ENCODE peak calls at places on chromosome 16, in nine cellular contexts. X, M, V, W, S, N, R, C and B are unnamed samples.

GRCh38 chr16:82111944-82112343 is 58.1 kb downstream of the MPHOSPH6 start:
- DNase-seq in X (no peak), M (no peak), V (no peak), W (no peak), S (no peak), N (no peak), R (peak), C (no peak), B (peak)

GRCh38 chr16:21185659-21186325 is 25.6 kb downstream of the ZP2 start:
- DNase-seq in X (no peak), M (no peak), V (no peak), W (no peak), S (no peak), N (no peak), R (no peak), C (no peak), B (no peak)

GRCh38 chr16:60788631-60789030 is 1247.6 kb downstream of the CDH8 start:
- DNase-seq in X (no peak), M (no peak), V (no peak), W (no peak), S (no peak), N (no peak), R (no peak), C (no peak), B (no peak)

GRCh38 chr16:89958068-89958467 is 9.5 kb downstream of the DEF8 start:
- DNase-seq in X (no peak), M (peak), V (peak), W (no peak), S (peak), N (no peak), R (peak), C (peak), B (peak)

GRCh38 chr16:85286066-85286712 is 173.9 kb upstream of the CIBAR2 start:
- DNase-seq in X (no peak), M (no peak), V (peak), W (no peak), S (no peak), N (no peak), R (no peak), C (peak), B (peak)

GRCh38 chr16:47712276-47713224 is 251.4 kb downstream of the PHKB start:
- DNase-seq in X (no peak), M (peak), V (no peak), W (no peak), S (no peak), N (no peak), R (peak), C (peak), B (no peak)

GRCh38 chr16:83301966-83302365 is 505.8 kb upstream of the HSBP1 start:
- DNase-seq in X (no peak), M (no peak), V (peak), W (no peak), S (no peak), N (no peak), R (no peak), C (no peak), B (no peak)

GRCh38 chr16:54290203-54291106 is 3.9 kb upstream of the IRX3 start:
- DNase-seq in X (no peak), M (peak), V (no peak), W (no peak), S (no peak), N (no peak), R (no peak), C (no peak), B (no peak)

GRCh38 chr16:66623755-66624154 is 19.3 kb downstream of the CMTM3 start:
- DNase-seq in X (no peak), M (no peak), V (no peak), W (no peak), S (no peak), N (no peak), R (no peak), C (no peak), B (no peak)

GRCh38 chr16:56352351-56353053 is 72.8 kb downstream of the AMFR start:
- DNase-seq in X (no peak), M (peak), V (no peak), W (no peak), S (no peak), N (no peak), R (no peak), C (no peak), B (no peak)

GRCh38 chr16:5560084-5560483 is 462.5 kb upstream of the EEF2KMT start:
- DNase-seq in X (no peak), M (no peak), V (peak), W (no peak), S (no peak), N (no peak), R (peak), C (no peak), B (no peak)

GRCh38 chr16:47013910-47014309 is 40.4 kb upstream of the DNAJA2 start:
- DNase-seq in X (no peak), M (no peak), V (no peak), W (no peak), S (no peak), N (no peak), R (no peak), C (no peak), B (no peak)

GRCh38 chr16:55552621-55553020 is 13.9 kb upstream of the CAPNS2 start:
- DNase-seq in X (no peak), M (no peak), V (peak), W (no peak), S (no peak), N (no peak), R (peak), C (peak), B (peak)

GRCh38 chr16:77499373-77500285 is 64.8 kb upstream of the ADAMTS18 start:
- DNase-seq in X (no peak), M (no peak), V (peak), W (no peak), S (peak), N (no peak), R (peak), C (peak), B (peak)

GRCh38 chr16:78437352-78437968 is 338.0 kb downstream of the WWOX start:
- DNase-seq in X (peak), M (no peak), V (peak), W (peak), S (peak), N (no peak), R (peak), C (peak), B (peak)

GRCh38 chr16:66188786-66189725 is 177.4 kb upstream of the CDH5 start:
- DNase-seq in X (no peak), M (no peak), V (no peak), W (no peak), S (no peak), N (peak), R (no peak), C (peak), B (peak)

GRCh38 chr16:28297784-28298510 is 5.6 kb downstream of the SBK1 start:
- DNase-seq in X (peak), M (no peak), V (no peak), W (no peak), S (no peak), N (no peak), R (no peak), C (no peak), B (no peak)

GRCh38 chr16:82016268-82016667 is 5.0 kb upstream of the SDR42E1 start:
- DNase-seq in X (no peak), M (no peak), V (peak), W (no peak), S (peak), N (no peak), R (peak), C (peak), B (peak)

GRCh38 chr16:30947533-30948086 is 1.3 kb upstream of the ORAI3 start:
- DNase-seq in X (no peak), M (no peak), V (no peak), W (no peak), S (no peak), N (no peak), R (no peak), C (no peak), B (no peak)

GRCh38 chr16:27444015-27444414 is 42.0 kb downstream of the IL21R start:
- DNase-seq in X (no peak), M (no peak), V (peak), W (no peak), S (no peak), N (no peak), R (no peak), C (peak), B (no peak)

GRCh38 chr16:29029168-29029994 is 44.5 kb downstream of the LAT start:
- DNase-seq in X (peak), M (no peak), V (peak), W (no peak), S (no peak), N (peak), R (peak), C (peak), B (peak)

GRCh38 chr16:51553910-51554309 is 402.8 kb upstream of the SALL1 start:
- DNase-seq in X (no peak), M (no peak), V (no peak), W (no peak), S (no peak), N (no peak), R (no peak), C (peak), B (peak)

GRCh38 chr16:82735176-82735575 is 108.4 kb downstream of the CDH13 start:
- DNase-seq in X (no peak), M (no peak), V (no peak), W (no peak), S (no peak), N (no peak), R (no peak), C (peak), B (no peak)

GRCh38 chr16:54193656-54194007 is 93.0 kb downstream of the IRX3 start:
- DNase-seq in X (peak), M (peak), V (peak), W (peak), S (peak), N (no peak), R (peak), C (peak), B (peak)

GRCh38 chr16:50396770-50397525 is 28.2 kb upstream of the BRD7 start:
- DNase-seq in X (no peak), M (no peak), V (peak), W (no peak), S (no peak), N (peak), R (peak), C (no peak), B (peak)

GRCh38 chr16:397736-398332 is 835 bp downstream of the NME4 start:
- DNase-seq in X (peak), M (peak), V (peak), W (peak), S (peak), N (peak), R (peak), C (peak), B (peak)

GRCh38 chr16:76964464-76965154 is 226.4 kb upstream of the MON1B start:
- DNase-seq in X (no peak), M (no peak), V (no peak), W (no peak), S (no peak), N (no peak), R (peak), C (no peak), B (peak)

GRCh38 chr16:69567031-69567680 is 1.4 kb downstream of the NFAT5 start:
- DNase-seq in X (no peak), M (no peak), V (peak), W (no peak), S (peak), N (no peak), R (peak), C (no peak), B (peak)

GRCh38 chr16:49961087-49961486 is 63.9 kb upstream of the CNEP1R1 start:
- DNase-seq in X (no peak), M (no peak), V (peak), W (no peak), S (no peak), N (no peak), R (peak), C (peak), B (peak)

GRCh38 chr16:27346818-27347217 is 33.0 kb downstream of the IL4R start:
- DNase-seq in X (no peak), M (no peak), V (no peak), W (peak), S (no peak), N (no peak), R (no peak), C (no peak), B (no peak)

GRCh38 chr16:51407921-51408320 is 256.9 kb upstream of the SALL1 start:
- DNase-seq in X (no peak), M (no peak), V (peak), W (no peak), S (no peak), N (no peak), R (no peak), C (no peak), B (no peak)

GRCh38 chr16:65308506-65308905 is 186.6 kb upstream of the CDH11 start:
- DNase-seq in X (no peak), M (no peak), V (no peak), W (no peak), S (no peak), N (no peak), R (no peak), C (no peak), B (no peak)